ENCODE peak calls at places on chromosomes 5 and 9, in four cellular contexts. X is A549, U is K562, G is GM12878. F is an unnamed sample.

GRCh38 chr9:96327694-96328352 is 25.8 kb upstream of the HSD17B3 start:
- DNase-seq in X (peak; percentile 50), U (peak; percentile 67), G (peak; percentile 8), F (peak; percentile 51)

GRCh38 chr5:10573487-10574145 is 9.7 kb downstream of the ANKRD33B start:
- DNase-seq in U (no peak), X (no peak), G (no peak), F (no peak)

GRCh38 chr5:64074533-64074932 is 91.1 kb upstream of the RNF180 start:
- DNase-seq in U (peak; percentile 12), G (no peak), X (peak; percentile 49), F (peak; percentile 21)

GRCh38 chr9:38022203-38022602 is 46.8 kb downstream of the SHB start:
- DNase-seq in X (no peak), U (no peak), G (no peak), F (no peak)

GRCh38 chr5:6631441-6631840 is 1.4 kb downstream of the NSUN2 start:
- DNase-seq in U (no peak), X (no peak), G (no peak), F (no peak)

GRCh38 chr9:95182854-95183563 is 134.5 kb downstream of the FANCC start:
- DNase-seq in X (peak; percentile 7), U (no peak), G (no peak), F (peak; percentile 22)

GRCh38 chr5:82272957-82273356 is 5.2 kb downstream of the RPS23 start:
- DNase-seq in X (no peak), U (no peak), G (no peak), F (no peak)

GRCh38 chr9:93672622-93673270 is 96.4 kb downstream of the PHF2 start:
- DNase-seq in G (no peak), X (no peak), U (no peak), F (no peak)

GRCh38 chr9:84779892-84780291 is 110.4 kb downstream of the NTRK2 start:
- DNase-seq in G (no peak), U (no peak), X (no peak), F (no peak)

GRCh38 chr9:95505676-95506437 is 10.9 kb downstream of the PTCH1 start:
- DNase-seq in X (peak; percentile 31), U (peak; percentile 84), G (no peak), F (peak; percentile 70)

GRCh38 chr5:32494827-32495226 is 50.3 kb upstream of the ZFR start:
- DNase-seq in U (no peak), X (no peak), G (no peak), F (no peak)

GRCh38 chr9:16743375-16743774 is 127.1 kb downstream of the BNC2 start:
- DNase-seq in U (no peak), G (no peak), X (no peak), F (no peak)

GRCh38 chr5:179437341-179438001 is 92.2 kb upstream of the ADAMTS2 start:
- DNase-seq in U (no peak), X (no peak), G (no peak), F (no peak)

GRCh38 chr9:137293482-137294090 is 8.5 kb downstream of the NRARP start:
- DNase-seq in G (no peak), U (no peak), X (no peak), F (no peak)

GRCh38 chr5:132496631-132497487 is 6.3 kb upstream of the IRF1 start:
- DNase-seq in G (no peak), U (peak; percentile 91), X (peak; percentile 87), F (peak; percentile 64)

GRCh38 chr5:138180183-138180782 is 1.4 kb downstream of the KIF20A start:
- DNase-seq in G (peak; percentile 62), X (peak; percentile 81), U (peak; percentile 79), F (peak; percentile 73)

GRCh38 chr5:13627673-13628454 is 316.6 kb downstream of the DNAH5 start:
- DNase-seq in G (no peak), X (no peak), U (no peak), F (no peak)

GRCh38 chr5:10527281-10527950 is 36.5 kb upstream of the ANKRD33B start:
- DNase-seq in X (no peak), U (no peak), G (no peak), F (no peak)

GRCh38 chr9:121743441-121744001 is 92.1 kb downstream of the DAB2IP start:
- DNase-seq in G (no peak), X (peak; percentile 85), U (no peak), F (peak; percentile 85)

GRCh38 chr9:16002816-16003215 is 450.0 kb downstream of the CCDC171 start:
- DNase-seq in X (peak; percentile 21), G (no peak), U (no peak), F (no peak)

GRCh38 chr9:117430813-117431212 is 16.0 kb upstream of the ASTN2 start:
- DNase-seq in U (no peak), G (no peak), X (no peak), F (no peak)

GRCh38 chr5:135255461-135256178 is 143.4 kb downstream of the MACROH2A1 start:
- DNase-seq in G (no peak), X (no peak), U (peak; percentile 52), F (peak; percentile 47)

GRCh38 chr9:35835216-35835604 is 6.2 kb downstream of the TMEM8B start:
- DNase-seq in G (no peak), U (peak; percentile 29), X (no peak), F (no peak)

GRCh38 chr5:79846198-79846521 is 144.9 kb downstream of the MTX3 start:
- DNase-seq in U (no peak), X (no peak), G (no peak), F (no peak)

GRCh38 chr5:142650060-142650459 is 35.8 kb downstream of the FGF1 start:
- DNase-seq in X (no peak), G (no peak), U (no peak), F (no peak)

GRCh38 chr9:132066057-132066456 is 13.6 kb downstream of the MED27 start:
- DNase-seq in G (no peak), X (no peak), U (no peak), F (no peak)

GRCh38 chr9:5714501-5715401 is 85.8 kb downstream of the RIC1 start:
- DNase-seq in G (no peak), X (peak; percentile 46), U (peak; percentile 17), F (peak; percentile 25)
- TF ChIP-seq CHD4 in G (no peak), X (no peak), U (no peak), F (no peak)

GRCh38 chr5:172897691-172898512 is 61.3 kb upstream of the RPL26L1 start:
- DNase-seq in U (no peak), X (peak; percentile 96), G (no peak), F (no peak)
- TF ChIP-seq CHD4 in U (no peak), X (no peak), G (no peak), F (no peak)

GRCh38 chr5:174922955-174923354 is 198.6 kb downstream of the MSX2 start:
- DNase-seq in U (peak; percentile 14), X (no peak), G (no peak), F (no peak)

GRCh38 chr5:174917976-174918554 is 193.7 kb downstream of the MSX2 start:
- DNase-seq in U (no peak), X (no peak), G (no peak), F (no peak)

GRCh38 chr5:174918655-174919054 is 194.3 kb downstream of the MSX2 start:
- DNase-seq in U (no peak), G (no peak), X (no peak), F (no peak)

GRCh38 chr5:174919351-174919750 is 195.0 kb downstream of the MSX2 start:
- DNase-seq in X (no peak), G (no peak), U (no peak), F (no peak)

GRCh38 chr5:174920906-174921550 is 196.6 kb downstream of the MSX2 start:
- DNase-seq in X (no peak), U (no peak), G (no peak), F (no peak)
- TF ChIP-seq CHD4 in X (no peak), U (no peak), G (no peak), F (no peak)

GRCh38 chr9:5470816-5471215 is 20.5 kb downstream of the CD274 start:
- DNase-seq in X (no peak), G (no peak), U (no peak), F (no peak)

GRCh38 chr9:5468850-5469249 is 18.5 kb downstream of the CD274 start:
- DNase-seq in X (no peak), U (no peak), G (no peak), F (no peak)

GRCh38 chr9:5466776-5467175 is 16.4 kb downstream of the CD274 start:
- DNase-seq in X (no peak), U (no peak), G (no peak), F (no peak)

DNA sequence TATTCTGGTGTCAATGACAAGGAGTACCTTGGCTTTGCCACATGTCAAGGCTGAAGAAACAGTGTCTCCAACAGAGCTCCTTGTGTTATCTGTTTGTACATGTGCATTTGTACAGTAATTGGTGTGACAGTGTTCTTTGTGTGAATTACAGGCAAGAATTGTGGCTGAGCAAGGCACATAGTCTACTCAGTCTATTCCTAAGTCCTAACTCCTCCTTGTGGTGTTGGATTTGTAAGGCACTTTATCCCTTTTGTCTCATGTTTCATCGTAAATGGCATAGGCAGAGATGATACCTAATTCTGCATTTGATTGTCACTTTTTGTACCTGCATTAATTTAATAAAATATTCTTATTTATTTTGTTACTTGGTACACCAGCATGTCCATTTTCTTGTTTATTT is 19.8 kb downstream of the CD274 start:
- DNase-seq in U (no peak), G (no peak), X (no peak), F (no peak)
- TF ChIP-seq CHD4 in U (no peak), G (no peak), X (no peak), F (no peak)

GRCh38 chr5:54018438-54018837 is 291.9 kb downstream of the ARL15 start:
- DNase-seq in U (no peak), G (no peak), X (no peak), F (no peak)

GRCh38 chr5:54009828-54010227 is 300.5 kb downstream of the ARL15 start:
- DNase-seq in U (no peak), X (no peak), G (no peak), F (no peak)

GRCh38 chr5:54017580-54017979 is 292.8 kb downstream of the ARL15 start:
- DNase-seq in X (no peak), G (no peak), U (no peak), F (no peak)

GRCh38 chr5:54009357-54009756 is 301.0 kb downstream of the ARL15 start:
- DNase-seq in U (no peak), X (no peak), G (no peak), F (peak; percentile 62)

GRCh38 chr5:54013556-54014157 is 296.7 kb downstream of the ARL15 start:
- DNase-seq in G (no peak), U (peak; percentile 79), X (peak; percentile 80), F (no peak)
- TF ChIP-seq CHD4 in G (no peak), U (no peak), X (no peak), F (no peak)

DNA sequence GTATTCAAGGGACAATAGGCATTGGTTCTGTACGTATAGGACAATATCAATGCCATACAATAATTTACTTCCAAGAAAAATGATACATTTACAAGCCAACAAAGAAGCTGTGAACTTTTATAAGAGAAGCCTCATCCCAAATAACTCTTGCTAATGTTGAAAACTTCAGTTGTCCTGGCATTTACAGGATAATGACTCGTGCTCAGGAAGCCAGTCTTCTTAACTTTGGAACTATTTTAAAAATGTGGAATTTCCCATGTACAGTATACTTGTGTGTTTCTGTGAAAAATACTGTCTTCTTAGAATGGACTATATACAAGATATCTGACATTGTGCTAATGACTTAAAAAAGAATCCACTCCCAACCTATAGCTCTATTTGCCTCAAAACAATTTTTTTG is 1479.3 kb upstream of the CDH9 start:
- DNase-seq in G (no peak), U (no peak), X (no peak), F (no peak)
- TF ChIP-seq CHD4 in G (no peak), U (no peak), X (no peak), F (no peak)